ENCODE peak calls at places on chromosomes 4 and X, in five cellular contexts. G is breast epithelium, X is PC-3, U is mesenchymal stem cell, P is HCT116. D is an unnamed sample.

GRCh38 chrX:1442016-1442665 is 10.6 kb downstream of the ASMTL start:
- DNase-seq in G (peak; percentile 22), X (no peak), U (no peak), P (no peak), D (no peak)

GRCh38 chr4:146029939-146030710 is 91.5 kb upstream of the ZNF827 start:
- DNase-seq in G (no peak), X (peak; percentile 31), U (no peak), P (no peak), D (no peak)

GRCh38 chrX:9438950-9439494 is 25.8 kb upstream of the TBL1X start:
- DNase-seq in G (no peak), X (no peak), U (peak; percentile 51), P (no peak), D (no peak)

GRCh38 chr4:80367737-80368136 is 32.2 kb downstream of the CFAP299 start:
- DNase-seq in G (no peak), X (peak; percentile 69), U (no peak), P (no peak), D (no peak)

GRCh38 chr4:57020467-57021101 is 41.9 kb downstream of the POLR2B start:
- DNase-seq in G (no peak), X (peak; percentile 95), U (peak; percentile 89), P (no peak), D (no peak)

GRCh38 chrX:78673256-78673655 is 14.1 kb upstream of the RTL3 start:
- DNase-seq in G (no peak), X (peak; percentile 30), U (no peak), P (no peak), D (no peak)

GRCh38 chrX:10611441-10612090 is 8.8 kb downstream of the MID1 start:
- DNase-seq in G (no peak), X (peak; percentile 38), U (no peak), P (no peak), D (no peak)

GRCh38 chrX:149504915-149505651 is at the start of gene IDS:
- DNase-seq in G (peak; percentile 86), X (peak; percentile 92), U (peak; percentile 89), P (peak; percentile 68), D (peak; percentile 89)

GRCh38 chr4:128141866-128142265 is 80.8 kb downstream of the LARP1B start:
- DNase-seq in G (no peak), X (no peak), U (no peak), P (no peak), D (no peak)

GRCh38 chr4:48189731-48190130 is 55.7 kb upstream of the TXK start:
- DNase-seq in G (no peak), X (no peak), U (no peak), P (no peak), D (no peak)

GRCh38 chrX:22730542-22730941 is 269.2 kb upstream of the DDX53 start:
- DNase-seq in G (no peak), X (no peak), U (no peak), P (no peak), D (no peak)

GRCh38 chr4:15702941-15703403 is at the start of gene BST1:
- DNase-seq in G (peak; percentile 56), X (no peak), U (no peak), P (no peak), D (peak; percentile 72)

GRCh38 chr4:34220601-34221000 is 2023.7 kb downstream of the ARAP2 start:
- DNase-seq in G (no peak), X (no peak), U (no peak), P (no peak), D (no peak)

GRCh38 chr4:88112856-88113255 is 45.6 kb downstream of the ABCG2 start:
- DNase-seq in G (no peak), X (no peak), U (no peak), P (no peak), D (no peak)

GRCh38 chr4:54784188-54784671 is 126.5 kb downstream of the KIT start:
- DNase-seq in G (no peak), X (no peak), U (peak; percentile 77), P (no peak), D (no peak)

GRCh38 chr4:100174985-100175383 is 15.3 kb downstream of the DDIT4L start:
- DNase-seq in G (no peak), X (no peak), U (no peak), P (no peak), D (no peak)

GRCh38 chrX:123817288-123817894 is 42.5 kb upstream of the XIAP start:
- DNase-seq in G (no peak), X (no peak), U (no peak), P (no peak), D (no peak)

GRCh38 chr4:2796261-2797187 is 3.6 kb downstream of the SH3BP2 start:
- DNase-seq in G (peak; percentile 75), X (peak; percentile 58), U (peak; percentile 47), P (no peak), D (peak; percentile 96)

GRCh38 chr4:2798399-2799301 is 5.8 kb downstream of the SH3BP2 start:
- DNase-seq in G (no peak), X (no peak), U (peak; percentile 51), P (no peak), D (peak; percentile 75)

GRCh38 chr4:2799444-2799911 is 6.6 kb downstream of the SH3BP2 start:
- DNase-seq in G (no peak), X (no peak), U (no peak), P (no peak), D (peak; percentile 37)

GRCh38 chr4:2797188-2797544 is 4.3 kb downstream of the SH3BP2 start:
- DNase-seq in G (peak; percentile 45), X (no peak), U (no peak), P (no peak), D (peak; percentile 51)

GRCh38 chr4:2797545-2798305 is 4.8 kb downstream of the SH3BP2 start:
- DNase-seq in G (peak; percentile 73), X (no peak), U (no peak), P (no peak), D (peak; percentile 81)
- H3K4me1 ChIP-seq in G (peaks cover 37% of the 10 kb centered on the region), X (peaks cover 26% of the 10 kb centered on the region), U (peaks cover 81% of the 10 kb centered on the region), P (peaks cover 52% of the 10 kb centered on the region), D (peaks cover 51% of the 10 kb centered on the region)

DNA sequence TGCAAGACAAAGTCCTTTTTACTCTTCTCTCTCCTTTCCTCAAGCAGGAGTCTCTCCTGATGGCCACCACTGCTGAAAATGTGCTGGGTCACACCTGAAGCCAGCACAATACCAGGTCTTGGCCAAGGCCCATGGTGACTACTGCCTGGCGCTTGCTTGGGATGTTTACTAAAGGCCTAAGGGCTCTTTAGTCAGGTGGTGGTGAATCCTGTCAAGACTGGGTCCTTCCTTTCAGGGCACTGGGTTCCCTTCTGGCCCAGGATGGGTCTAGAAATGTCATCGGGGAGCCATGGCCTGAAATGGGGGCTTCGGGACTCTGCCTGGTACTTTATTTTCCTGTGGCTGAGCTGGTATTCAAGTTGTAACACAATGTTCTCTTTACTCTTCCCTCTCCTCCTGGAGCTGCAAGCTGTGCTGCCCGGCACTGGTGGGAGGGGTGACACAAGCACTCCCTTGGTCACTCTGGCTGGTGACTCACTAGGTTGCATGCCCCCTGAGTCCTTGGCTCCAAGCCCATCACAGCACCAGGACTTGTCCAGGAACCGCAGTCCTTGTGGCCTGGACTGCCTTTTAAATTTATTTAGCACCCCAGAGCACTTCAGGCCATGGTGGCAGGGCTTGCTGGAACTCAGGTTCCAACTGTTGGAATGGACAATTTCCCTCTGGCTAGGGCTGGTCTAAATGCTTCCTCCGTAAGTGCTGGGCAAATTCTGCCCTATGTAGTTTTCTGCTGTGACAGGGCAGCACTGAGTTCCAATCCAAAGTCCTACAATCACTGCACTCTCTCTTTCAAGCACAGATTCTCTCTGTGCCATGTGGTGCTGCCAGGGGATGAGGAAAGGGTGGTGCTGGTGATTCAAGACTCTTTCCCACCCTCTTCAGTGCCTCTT is 11.3 kb downstream of the ARL13A start:
- DNase-seq in G (peak; percentile 61), X (peak; percentile 85), U (peak; percentile 82), P (peak; percentile 73), D (peak; percentile 18)
- H3K27ac ChIP-seq in G (peak overlapping the region; percentile 10), X (peak overlapping the region; percentile 100), U (no peak overlapping the region), P (peak overlapping the region; percentile 76), D (no peak overlapping the region)

GRCh38 chrX:13938053-13938765 is 91.5 kb downstream of the GEMIN8 start:
- DNase-seq in G (no peak), X (peak; percentile 10), U (peak; percentile 9), P (no peak), D (peak; percentile 84)
- H3K4me3 ChIP-seq in G (peak overlapping the region; percentile 63), X (peak overlapping the region; percentile 74), U (peak overlapping the region; percentile 47), P (peak overlapping the region; percentile 54), D (peak overlapping the region; percentile 24)

DNA sequence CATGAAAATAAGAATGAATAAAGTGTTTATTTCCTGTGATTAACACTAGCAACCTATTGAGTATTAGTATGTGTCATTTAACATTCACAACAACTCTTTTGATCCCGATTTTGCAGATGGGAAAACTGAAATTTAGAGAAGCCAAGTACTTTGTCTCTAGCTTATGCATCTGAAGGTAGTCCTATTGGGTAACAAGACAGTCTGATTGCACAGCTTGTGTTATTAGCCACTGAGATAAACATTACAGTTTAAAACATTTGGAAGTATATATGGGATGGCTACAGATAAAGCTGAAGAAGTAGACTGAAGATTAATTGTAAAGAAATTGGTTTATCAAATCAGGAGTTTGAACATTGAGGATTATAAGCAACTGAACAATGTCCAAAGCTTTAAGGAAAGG is 99.6 kb upstream of the PDE5A start:
- DNase-seq in G (no peak), X (no peak), U (peak; percentile 38), P (no peak), D (no peak)
- H3K4me1 ChIP-seq in G (no peaks in the 10 kb centered on the region), X (peaks cover 37% of the 10 kb centered on the region), U (peaks cover 6% of the 10 kb centered on the region), P (no peaks in the 10 kb centered on the region), D (peaks cover 5% of the 10 kb centered on the region)

GRCh38 chrX:81259008-81259713 is 57.3 kb downstream of the SH3BGRL start:
- DNase-seq in G (no peak), X (no peak), U (peak; percentile 46), P (no peak), D (no peak)
- H3K27ac ChIP-seq in G (peak overlapping the region; percentile 46), X (no peak overlapping the region), U (peak overlapping the region; percentile 23), P (no peak overlapping the region), D (no peak overlapping the region)

GRCh38 chr4:55865228-55865806 is 11.9 kb downstream of the EXOC1 start:
- DNase-seq in G (no peak), X (peak; percentile 52), U (peak; percentile 54), P (no peak), D (no peak)
- H3K4me3 ChIP-seq in G (no peak overlapping the region), X (no peak overlapping the region), U (no peak overlapping the region), P (no peak overlapping the region), D (no peak overlapping the region)

DNA sequence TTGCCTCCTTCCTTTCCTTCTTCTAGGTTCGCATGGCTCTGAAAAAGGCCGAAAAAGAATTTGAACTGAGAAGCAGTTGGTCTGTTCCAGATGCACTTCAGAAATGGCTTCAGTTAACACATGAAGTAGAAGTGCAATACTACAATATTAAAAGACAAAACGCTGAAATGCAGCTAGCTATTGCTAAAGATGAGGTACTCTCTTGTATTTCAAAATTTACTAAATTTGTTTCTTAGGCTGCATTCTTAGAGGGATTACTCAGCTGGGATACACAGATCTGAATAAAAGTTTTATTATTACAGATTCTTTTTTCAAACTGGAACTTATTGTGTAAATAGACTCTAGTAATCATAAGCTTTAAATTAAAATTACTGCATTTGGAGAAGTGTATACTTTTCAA is 146.9 kb downstream of the STIM2 start:
- DNase-seq in G (no peak), X (no peak), U (no peak), P (no peak), D (no peak)
- H3K4me1 ChIP-seq in G (no peaks in the 10 kb centered on the region), X (peaks cover 81% of the 10 kb centered on the region), U (no peaks in the 10 kb centered on the region), P (no peaks in the 10 kb centered on the region), D (peaks cover 14% of the 10 kb centered on the region)

GRCh38 chr4:8470451-8471024 is 30.0 kb downstream of the TRMT44 start:
- DNase-seq in G (no peak), X (no peak), U (no peak), P (no peak), D (no peak)
- H3K27ac ChIP-seq in G (peak overlapping the region; percentile 67), X (no peak overlapping the region), U (no peak overlapping the region), P (no peak overlapping the region), D (no peak overlapping the region)